ENCODE peak calls at places on chromosomes 12 and 14, in ten cellular contexts. P, J, F, L, Y, O, A, H, G and M are unnamed samples.

GRCh38 chr14:77622562-77622961 is 6.1 kb upstream of the SPTLC2 start:
- DNase-seq in P (no peak), J (no peak), F (no peak), L (no peak), Y (no peak), O (no peak), A (peak; percentile 73), H (peak; percentile 76), G (no peak), M (no peak)

GRCh38 chr14:78153069-78153351 is 17.2 kb upstream of the NRXN3 start:
- DNase-seq in P (peak; percentile 29), J (no peak), F (no peak), L (no peak), Y (no peak), O (no peak), A (no peak), H (no peak), G (no peak), M (no peak)

GRCh38 chr14:76832503-76832988 is 6.3 kb downstream of the LRRC74A start:
- DNase-seq in P (no peak), J (no peak), F (no peak), L (no peak), Y (no peak), O (no peak), A (no peak), H (no peak), G (no peak), M (no peak)

GRCh38 chr12:3150820-3151590 is 73.8 kb downstream of the TSPAN9 start:
- DNase-seq in P (peak; percentile 65), J (no peak), F (no peak), L (no peak), Y (no peak), O (no peak), A (no peak), H (peak; percentile 35), G (peak; percentile 89), M (no peak)

GRCh38 chr14:92161521-92161920 is 39.8 kb downstream of the CPSF2 start:
- DNase-seq in P (no peak), J (no peak), F (no peak), L (no peak), Y (no peak), O (no peak), A (no peak), H (no peak), G (no peak), M (no peak)

GRCh38 chr12:2225736-2226135 is 172.9 kb downstream of the CACNA1C start:
- DNase-seq in P (peak; percentile 22), J (no peak), F (no peak), L (no peak), Y (no peak), O (no peak), A (no peak), H (no peak), G (no peak), M (no peak)

GRCh38 chr12:57460457-57461325 is 1.1 kb downstream of the GLI1 start:
- DNase-seq in P (no peak), J (no peak), F (no peak), L (no peak), Y (no peak), O (no peak), A (no peak), H (peak; percentile 85), G (peak; percentile 95), M (no peak)

GRCh38 chr14:99930420-99931274 is 134.6 kb upstream of the EVL start:
- DNase-seq in P (no peak), J (no peak), F (no peak), L (no peak), Y (no peak), O (no peak), A (no peak), H (no peak), G (no peak), M (no peak)

GRCh38 chr14:79294506-79294905 is 916.8 kb downstream of the DIO2 start:
- DNase-seq in P (no peak), J (no peak), F (no peak), L (no peak), Y (no peak), O (no peak), A (no peak), H (no peak), G (no peak), M (no peak)

GRCh38 chr12:127623362-127623761 is 643.6 kb upstream of the TMEM132C start:
- DNase-seq in P (no peak), J (no peak), F (no peak), L (no peak), Y (no peak), O (no peak), A (no peak), H (no peak), G (no peak), M (no peak)

GRCh38 chr12:89236237-89236636 is 116.1 kb downstream of the DUSP6 start:
- DNase-seq in P (peak; percentile 62), J (no peak), F (no peak), L (no peak), Y (no peak), O (no peak), A (no peak), H (no peak), G (no peak), M (no peak)

GRCh38 chr12:88334271-88334670 is 192.2 kb downstream of the TMTC3 start:
- DNase-seq in P (peak; percentile 72), J (no peak), F (no peak), L (no peak), Y (no peak), O (no peak), A (no peak), H (no peak), G (no peak), M (peak; percentile 57)

GRCh38 chr12:117188961-117189724 is 1.1 kb downstream of the FBXO21 start:
- DNase-seq in P (peak; percentile 53), J (no peak), F (no peak), L (peak; percentile 26), Y (no peak), O (no peak), A (no peak), H (no peak), G (peak; percentile 68), M (peak; percentile 27)
- TF ChIP-seq CTCF in P (no peak), J (no peak), F (no peak), L (no peak), Y (no peak), O (no peak), A (no peak), H (no peak), G (no peak), M (no peak)

DNA sequence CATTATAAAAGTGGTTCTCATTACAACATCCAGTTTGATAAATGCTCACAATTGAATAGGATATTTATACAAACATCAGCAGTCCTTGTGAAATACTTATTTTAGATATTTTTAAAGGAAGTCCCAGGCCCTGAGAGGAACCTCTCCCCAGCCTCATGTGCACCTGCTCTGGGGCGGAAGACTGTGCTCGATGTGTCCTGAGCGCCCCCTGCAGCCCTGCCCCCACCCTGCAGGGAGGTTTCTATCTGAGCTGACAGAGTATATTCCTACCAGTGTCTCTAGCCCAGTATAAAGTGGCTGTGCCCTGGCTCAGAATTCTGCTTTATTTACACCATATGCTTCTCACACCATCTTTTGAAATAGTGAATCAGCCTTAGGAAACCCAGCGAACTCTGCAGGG is 1349.1 kb downstream of the TMEM121 start:
- DNase-seq in P (no peak), J (no peak), F (no peak), L (no peak), Y (no peak), O (no peak), A (no peak), H (no peak), G (no peak), M (no peak)
- TF ChIP-seq CTCF in P (no peak), J (no peak), F (no peak), L (no peak), Y (no peak), O (no peak), A (no peak), H (peak; percentile 23), G (no peak), M (no peak)

DNA sequence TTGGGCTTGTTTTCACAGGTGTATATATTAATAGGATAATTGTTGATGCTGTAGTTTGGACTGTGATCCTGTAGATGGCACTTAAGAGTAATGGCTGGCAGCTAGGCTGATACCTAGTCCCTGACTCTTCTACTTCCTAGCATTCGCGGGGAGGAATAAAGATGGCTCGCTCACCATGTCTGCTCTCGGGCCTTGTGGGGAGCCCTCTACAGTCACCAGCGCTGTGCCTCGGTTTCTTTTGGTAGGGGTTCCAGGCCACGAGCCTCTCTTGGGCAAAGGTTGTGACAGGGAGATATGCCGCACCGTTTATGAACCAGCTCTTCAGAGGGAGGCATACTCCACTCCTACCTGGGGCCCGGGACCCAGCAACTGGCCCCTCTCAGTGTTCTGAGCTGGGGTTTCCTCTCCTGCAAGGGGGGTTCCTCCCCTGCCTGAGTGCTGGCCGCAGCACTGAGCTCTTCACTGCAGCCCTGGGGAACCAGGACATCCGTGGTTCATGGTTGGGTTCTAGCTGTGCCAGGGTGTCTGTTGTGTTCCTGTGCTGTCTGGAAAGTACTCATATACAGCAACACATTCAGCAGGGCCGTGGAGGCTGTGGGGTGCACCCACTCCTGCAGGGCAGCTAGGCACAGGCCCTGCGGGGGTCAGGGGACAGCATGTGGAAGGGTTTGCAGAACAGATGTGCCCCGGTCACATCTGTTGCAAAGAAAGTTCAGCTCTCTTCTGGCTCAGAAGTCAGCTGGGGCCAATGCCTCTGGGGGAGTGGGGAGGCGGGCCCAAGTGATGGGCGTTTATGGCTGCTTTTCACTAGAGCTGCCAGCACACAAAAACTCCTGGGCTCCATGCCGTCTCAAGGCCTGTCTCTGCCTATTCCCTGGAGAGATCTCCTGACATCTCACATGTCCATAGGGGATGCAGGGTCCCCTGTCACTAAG is 147.9 kb downstream of the PPFIA2 start:
- DNase-seq in P (no peak), J (no peak), F (no peak), L (no peak), Y (no peak), O (no peak), A (no peak), H (peak; percentile 34), G (peak; percentile 68), M (no peak)
- TF ChIP-seq CTCF in P (peak; percentile 29), J (peak; percentile 3), F (no peak), L (no peak), Y (peak; percentile 6), O (no peak), A (no peak), H (no peak), G (peak; percentile 69), M (no peak)

GRCh38 chr14:37230551-37231194 is 32.9 kb downstream of the MIPOL1 start:
- DNase-seq in P (peak; percentile 75), J (no peak), F (no peak), L (no peak), Y (no peak), O (no peak), A (no peak), H (no peak), G (no peak), M (no peak)
- TF ChIP-seq CTCF in P (peak; percentile 68), J (peak; percentile 77), F (no peak), L (peak; percentile 68), Y (peak; percentile 79), O (peak; percentile 59), A (peak; percentile 24), H (peak; percentile 64), G (peak; percentile 98), M (peak; percentile 71)

GRCh38 chr14:104157303-104157928 is 19.0 kb downstream of the KIF26A start:
- DNase-seq in P (no peak), J (no peak), F (no peak), L (no peak), Y (no peak), O (no peak), A (no peak), H (no peak), G (no peak), M (no peak)
- TF ChIP-seq CTCF in P (no peak), J (no peak), F (no peak), L (no peak), Y (no peak), O (no peak), A (no peak), H (no peak), G (peak; percentile 63), M (no peak)

GRCh38 chr12:121956041-121956341 is 37.6 kb downstream of the CFAP251 start:
- DNase-seq in P (no peak), J (no peak), F (no peak), L (no peak), Y (no peak), O (no peak), A (no peak), H (no peak), G (no peak), M (no peak)
- TF ChIP-seq CTCF in P (no peak), J (no peak), F (no peak), L (no peak), Y (no peak), O (no peak), A (no peak), H (no peak), G (peak; percentile 10), M (no peak)